ENCODE peak calls at places on chromosomes 11 and 22, in four cellular contexts. One of them, this sample, is unnamed.

GRCh38 chr11:125626381-125626950 is 1.5 kb downstream of the CHEK1 start:
- DNase-seq in GM23248: peak
- DNase-seq in PC-9: no peak
- DNase-seq in SK-N-SH: no peak
- DNase-seq in this sample: no peak

GRCh38 chr11:24239016-24239720 is 257.7 kb upstream of the LUZP2 start:
- DNase-seq in GM23248: peak
- DNase-seq in PC-9: no peak
- DNase-seq in SK-N-SH: no peak
- DNase-seq in this sample: no peak

GRCh38 chr11:134562176-134562575 is 150.1 kb upstream of the B3GAT1 start:
- DNase-seq in GM23248: no peak
- DNase-seq in PC-9: no peak
- DNase-seq in SK-N-SH: no peak
- DNase-seq in this sample: no peak

GRCh38 chr11:48028909-48029685 is 48.7 kb downstream of the PTPRJ start:
- DNase-seq in GM23248: peak
- DNase-seq in PC-9: no peak
- DNase-seq in SK-N-SH: no peak
- DNase-seq in this sample: no peak

GRCh38 chr11:129190087-129190486 is 2.0 kb downstream of the ARHGAP32 start:
- DNase-seq in GM23248: peak
- DNase-seq in PC-9: peak
- DNase-seq in SK-N-SH: peak
- DNase-seq in this sample: no peak

GRCh38 chr11:90737328-90738050 is 514.6 kb upstream of the CHORDC1 start:
- DNase-seq in GM23248: no peak
- DNase-seq in PC-9: no peak
- DNase-seq in SK-N-SH: no peak
- DNase-seq in this sample: no peak

GRCh38 chr11:44851496-44851895 is 99.2 kb downstream of the TP53I11 start:
- DNase-seq in GM23248: no peak
- DNase-seq in PC-9: no peak
- DNase-seq in SK-N-SH: no peak
- DNase-seq in this sample: no peak

GRCh38 chr22:49829044-49829719 is 1.5 kb upstream of the BRD1 start:
- DNase-seq in GM23248: no peak
- DNase-seq in PC-9: no peak
- DNase-seq in SK-N-SH: no peak
- DNase-seq in this sample: no peak

GRCh38 chr11:130144129-130144528 is 15.5 kb upstream of the ST14 start:
- DNase-seq in GM23248: no peak
- DNase-seq in PC-9: no peak
- DNase-seq in SK-N-SH: no peak
- DNase-seq in this sample: peak

GRCh38 chr22:21626735-21627469 is 2.9 kb downstream of the YDJC start:
- DNase-seq in GM23248: no peak
- DNase-seq in PC-9: no peak
- DNase-seq in SK-N-SH: no peak
- DNase-seq in this sample: no peak

GRCh38 chr11:68282141-68282860 is 10.5 kb upstream of the C11orf24 start:
- DNase-seq in GM23248: no peak
- DNase-seq in PC-9: no peak
- DNase-seq in SK-N-SH: no peak
- DNase-seq in this sample: no peak

GRCh38 chr11:66855574-66856495 is 1.0 kb upstream of the LRFN4 start:
- DNase-seq in GM23248: peak
- DNase-seq in PC-9: peak
- DNase-seq in SK-N-SH: peak
- DNase-seq in this sample: peak
- H2AFZ ChIP-seq in GM23248: peak
- H2AFZ ChIP-seq in PC-9: peak
- H2AFZ ChIP-seq in SK-N-SH: peak
- H2AFZ ChIP-seq in this sample: peak

GRCh38 chr11:93744669-93745004 is 3.2 kb downstream of the C11orf54 start:
- DNase-seq in GM23248: no peak
- DNase-seq in PC-9: no peak
- DNase-seq in SK-N-SH: no peak
- DNase-seq in this sample: no peak
- H2AFZ ChIP-seq in GM23248: no peak
- H2AFZ ChIP-seq in PC-9: no peak
- H2AFZ ChIP-seq in SK-N-SH: no peak
- H2AFZ ChIP-seq in this sample: no peak

GRCh38 chr11:8067929-8068575 is 13.0 kb upstream of the TUB start:
- DNase-seq in GM23248: no peak
- DNase-seq in PC-9: no peak
- DNase-seq in SK-N-SH: peak
- DNase-seq in this sample: no peak

GRCh38 chr11:8066911-8067455 is 14.0 kb upstream of the TUB start:
- DNase-seq in GM23248: peak
- DNase-seq in PC-9: no peak
- DNase-seq in SK-N-SH: no peak
- DNase-seq in this sample: no peak

GRCh38 chr11:8067567-8067928 is 13.5 kb upstream of the TUB start:
- DNase-seq in GM23248: no peak
- DNase-seq in PC-9: no peak
- DNase-seq in SK-N-SH: no peak
- DNase-seq in this sample: no peak

GRCh38 chr11:8069771-8070170 is 11.2 kb upstream of the TUB start:
- DNase-seq in GM23248: no peak
- DNase-seq in PC-9: no peak
- DNase-seq in SK-N-SH: no peak
- DNase-seq in this sample: no peak

GRCh38 chr11:8068605-8069221 is 12.3 kb upstream of the TUB start:
- DNase-seq in GM23248: peak
- DNase-seq in PC-9: peak
- DNase-seq in SK-N-SH: peak
- DNase-seq in this sample: peak
- H2AFZ ChIP-seq in GM23248: peak
- H2AFZ ChIP-seq in PC-9: peak
- H2AFZ ChIP-seq in SK-N-SH: no peak
- H2AFZ ChIP-seq in this sample: no peak

GRCh38 chr11:18394928-18395734 is 768 bp downstream of the LDHA start:
- DNase-seq in GM23248: peak
- DNase-seq in PC-9: peak
- DNase-seq in SK-N-SH: peak
- DNase-seq in this sample: peak
- H2AFZ ChIP-seq in GM23248: no peak
- H2AFZ ChIP-seq in PC-9: peak
- H2AFZ ChIP-seq in SK-N-SH: no peak
- H2AFZ ChIP-seq in this sample: peak

GRCh38 chr11:16986434-16987204 is 27.6 kb downstream of the PLEKHA7 start:
- DNase-seq in GM23248: no peak
- DNase-seq in PC-9: peak
- DNase-seq in SK-N-SH: no peak
- DNase-seq in this sample: peak

GRCh38 chr11:16984229-16984628 is 30.0 kb downstream of the PLEKHA7 start:
- DNase-seq in GM23248: no peak
- DNase-seq in PC-9: no peak
- DNase-seq in SK-N-SH: no peak
- DNase-seq in this sample: no peak

GRCh38 chr11:16989554-16989953 is 24.7 kb downstream of the PLEKHA7 start:
- DNase-seq in GM23248: no peak
- DNase-seq in PC-9: no peak
- DNase-seq in SK-N-SH: no peak
- DNase-seq in this sample: no peak

GRCh38 chr11:16985297-16985696 is 28.9 kb downstream of the PLEKHA7 start:
- DNase-seq in GM23248: no peak
- DNase-seq in PC-9: no peak
- DNase-seq in SK-N-SH: no peak
- DNase-seq in this sample: peak

DNA sequence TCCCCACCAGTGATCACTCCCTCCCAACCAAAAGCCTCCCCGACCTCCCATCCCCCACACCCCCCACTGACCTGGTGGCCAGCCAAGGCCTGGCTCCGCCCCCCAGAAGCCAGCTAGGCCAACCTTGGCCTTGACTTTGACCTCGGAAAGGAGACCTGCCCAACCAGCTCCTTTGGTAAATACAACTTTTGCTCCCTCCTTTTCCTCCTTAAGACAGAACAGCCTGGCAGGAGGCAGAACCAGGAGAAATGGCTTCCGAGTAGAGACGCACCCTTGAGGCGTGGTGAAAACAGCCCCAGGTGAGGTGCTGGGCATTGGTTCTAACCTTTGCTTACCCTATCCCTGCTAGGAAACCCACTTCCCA is 27.0 kb downstream of the PLEKHA7 start:
- DNase-seq in GM23248: no peak
- DNase-seq in PC-9: peak
- DNase-seq in SK-N-SH: no peak
- DNase-seq in this sample: peak
- H2AFZ ChIP-seq in GM23248: no peak
- H2AFZ ChIP-seq in PC-9: no peak
- H2AFZ ChIP-seq in SK-N-SH: no peak
- H2AFZ ChIP-seq in this sample: no peak

This sample was measured in hepatocyte.